ENCODE peak calls at places on chromosome 18, in ten cellular contexts. E is OCI-LY7, A is coronary artery, B is mucosa of descending colon, Q is fibroblast of the aortic adventitia, I is sigmoid colon, L is brain microvascular endothelial cell, P is HFF-Myc, O is AG04450, F is cardiac fibroblast. S is an unnamed sample.

GRCh38 chr18:56353676-56354260 is 284.6 kb downstream of the TXNL1 start:
- DNase-seq in E (no peak), A (no peak), B (no peak), Q (no peak), I (no peak), L (no peak), P (no peak), O (no peak), F (no peak), S (no peak)

GRCh38 chr18:51077217-51077616 is 47.2 kb downstream of the SMAD4 start:
- DNase-seq in E (no peak), A (no peak), B (no peak), Q (no peak), I (no peak), L (peak), P (peak), O (no peak), F (peak), S (no peak)

GRCh38 chr18:57959278-57959677 is 84.7 kb upstream of the NEDD4L start:
- DNase-seq in E (peak), A (no peak), B (peak), Q (peak), I (no peak), L (peak), P (no peak), O (peak), F (peak), S (peak)

GRCh38 chr18:812673-813404 is 797 bp upstream of the YES1 start:
- DNase-seq in E (no peak), A (peak), B (peak), Q (peak), I (peak), L (peak), P (peak), O (peak), F (peak), S (peak)

GRCh38 chr18:61797691-61798590 is 94.9 kb downstream of the RNF152 start:
- DNase-seq in E (no peak), A (no peak), B (no peak), Q (no peak), I (no peak), L (no peak), P (no peak), O (no peak), F (no peak), S (no peak)

GRCh38 chr18:50398947-50399346 is 24.1 kb downstream of the SKA1 start:
- DNase-seq in E (no peak), A (no peak), B (no peak), Q (no peak), I (no peak), L (no peak), P (no peak), O (no peak), F (no peak), S (no peak)

GRCh38 chr18:65082907-65083306 is 667.9 kb upstream of the CDH7 start:
- DNase-seq in E (no peak), A (no peak), B (no peak), Q (no peak), I (no peak), L (no peak), P (no peak), O (no peak), F (no peak), S (no peak)

GRCh38 chr18:42187611-42188378 is 232.8 kb downstream of the PIK3C3 start:
- DNase-seq in E (no peak), A (no peak), B (no peak), Q (no peak), I (no peak), L (no peak), P (no peak), O (no peak), F (no peak), S (no peak)

GRCh38 chr18:41594582-41594981 is 360.5 kb upstream of the PIK3C3 start:
- DNase-seq in E (no peak), A (no peak), B (no peak), Q (no peak), I (no peak), L (no peak), P (no peak), O (no peak), F (peak), S (no peak)

GRCh38 chr18:63433349-63433866 is 11.1 kb upstream of the VPS4B start:
- DNase-seq in E (no peak), A (no peak), B (no peak), Q (peak), I (peak), L (no peak), P (no peak), O (no peak), F (peak), S (no peak)

GRCh38 chr18:23784811-23785245 is 95.6 kb downstream of the LAMA3 start:
- DNase-seq in E (no peak), A (no peak), B (peak), Q (peak), I (no peak), L (peak), P (peak), O (peak), F (peak), S (no peak)

GRCh38 chr18:8546677-8547076 is 62.6 kb upstream of the RAB12 start:
- DNase-seq in E (no peak), A (no peak), B (no peak), Q (no peak), I (no peak), L (no peak), P (no peak), O (no peak), F (no peak), S (no peak)
- H3K4me3 ChIP-seq in E (no peak), A (no peak), B (no peak), Q (no peak), I (no peak), L (no peak), P (no peak), O (no peak), F (no peak), S (no peak)

GRCh38 chr18:80023173-80023572 is 11.1 kb upstream of the RBFA start:
- DNase-seq in E (peak), A (no peak), B (no peak), Q (no peak), I (no peak), L (no peak), P (no peak), O (no peak), F (no peak), S (no peak)
- TF ChIP-seq CTCF in E (peak), A (no peak), B (no peak), Q (peak), I (no peak), L (peak), P (peak), O (no peak), F (peak), S (no peak)

GRCh38 chr18:9992300-9992987 is 78.6 kb downstream of the VAPA start:
- DNase-seq in E (no peak), A (no peak), B (no peak), Q (no peak), I (no peak), L (no peak), P (no peak), O (no peak), F (peak), S (no peak)

GRCh38 chr18:9993846-9994660 is 80.2 kb downstream of the VAPA start:
- DNase-seq in E (no peak), A (no peak), B (no peak), Q (no peak), I (no peak), L (no peak), P (no peak), O (no peak), F (no peak), S (no peak)

GRCh38 chr18:9991021-9992000 is 77.5 kb downstream of the VAPA start:
- DNase-seq in E (no peak), A (no peak), B (no peak), Q (no peak), I (no peak), L (no peak), P (no peak), O (no peak), F (no peak), S (no peak)

GRCh38 chr18:9994701-9995100 is 80.9 kb downstream of the VAPA start:
- DNase-seq in E (no peak), A (no peak), B (no peak), Q (no peak), I (no peak), L (no peak), P (no peak), O (no peak), F (no peak), S (no peak)

GRCh38 chr18:9992988-9993845 is 79.4 kb downstream of the VAPA start:
- DNase-seq in E (no peak), A (no peak), B (no peak), Q (no peak), I (no peak), L (no peak), P (no peak), O (no peak), F (no peak), S (no peak)
- H3K4me3 ChIP-seq in E (no peak), A (no peak), B (no peak), Q (no peak), I (no peak), L (no peak), P (no peak), O (no peak), F (no peak), S (no peak)

DNA sequence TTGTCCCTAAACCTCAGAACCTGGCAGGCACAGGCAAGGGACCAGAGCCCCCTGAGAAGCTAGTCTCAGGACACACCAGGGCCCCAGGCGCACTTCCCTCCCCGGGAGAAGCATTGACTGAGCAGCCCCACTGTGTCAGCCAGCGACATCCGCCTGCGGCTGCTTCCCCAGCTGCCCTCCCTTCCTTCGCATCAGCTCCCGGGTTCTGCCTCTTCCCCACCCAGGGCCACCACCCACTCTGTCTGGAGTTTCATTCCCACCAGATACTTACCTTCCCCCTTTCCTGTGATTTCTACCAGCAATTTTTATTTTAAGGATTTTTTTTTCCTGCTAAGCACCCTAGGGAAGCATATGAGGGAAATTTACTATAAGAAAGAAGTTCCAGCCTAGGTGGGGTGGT is 99.2 kb downstream of the SMAD7 start:
- DNase-seq in E (no peak), A (no peak), B (no peak), Q (peak), I (no peak), L (peak), P (no peak), O (no peak), F (no peak), S (no peak)
- TF ChIP-seq CTCF in E (no peak), A (no peak), B (no peak), Q (no peak), I (no peak), L (no peak), P (no peak), O (no peak), F (no peak), S (no peak)

GRCh38 chr18:79511671-79512301 is 116.1 kb downstream of the NFATC1 start:
- DNase-seq in E (no peak), A (peak), B (peak), Q (no peak), I (peak), L (no peak), P (no peak), O (no peak), F (no peak), S (peak)
- H3K4me3 ChIP-seq in E (no peak), A (no peak), B (no peak), Q (no peak), I (no peak), L (no peak), P (no peak), O (no peak), F (no peak), S (no peak)

GRCh38 chr18:70190529-70190928 is 15.0 kb downstream of the RTTN start:
- DNase-seq in E (no peak), A (no peak), B (no peak), Q (no peak), I (no peak), L (no peak), P (no peak), O (no peak), F (no peak), S (no peak)

GRCh38 chr18:70183441-70183840 is 22.0 kb downstream of the RTTN start:
- DNase-seq in E (no peak), A (no peak), B (no peak), Q (no peak), I (no peak), L (no peak), P (no peak), O (no peak), F (no peak), S (no peak)

GRCh38 chr18:70182548-70182947 is 22.9 kb downstream of the RTTN start:
- DNase-seq in E (no peak), A (no peak), B (no peak), Q (no peak), I (no peak), L (no peak), P (no peak), O (no peak), F (no peak), S (no peak)

GRCh38 chr18:70188113-70188512 is 17.4 kb downstream of the RTTN start:
- DNase-seq in E (no peak), A (no peak), B (no peak), Q (peak), I (no peak), L (no peak), P (no peak), O (no peak), F (peak), S (no peak)
- TF ChIP-seq CTCF in E (no peak), A (no peak), B (no peak), Q (no peak), I (no peak), L (no peak), P (no peak), O (no peak), F (no peak), S (no peak)

DNA sequence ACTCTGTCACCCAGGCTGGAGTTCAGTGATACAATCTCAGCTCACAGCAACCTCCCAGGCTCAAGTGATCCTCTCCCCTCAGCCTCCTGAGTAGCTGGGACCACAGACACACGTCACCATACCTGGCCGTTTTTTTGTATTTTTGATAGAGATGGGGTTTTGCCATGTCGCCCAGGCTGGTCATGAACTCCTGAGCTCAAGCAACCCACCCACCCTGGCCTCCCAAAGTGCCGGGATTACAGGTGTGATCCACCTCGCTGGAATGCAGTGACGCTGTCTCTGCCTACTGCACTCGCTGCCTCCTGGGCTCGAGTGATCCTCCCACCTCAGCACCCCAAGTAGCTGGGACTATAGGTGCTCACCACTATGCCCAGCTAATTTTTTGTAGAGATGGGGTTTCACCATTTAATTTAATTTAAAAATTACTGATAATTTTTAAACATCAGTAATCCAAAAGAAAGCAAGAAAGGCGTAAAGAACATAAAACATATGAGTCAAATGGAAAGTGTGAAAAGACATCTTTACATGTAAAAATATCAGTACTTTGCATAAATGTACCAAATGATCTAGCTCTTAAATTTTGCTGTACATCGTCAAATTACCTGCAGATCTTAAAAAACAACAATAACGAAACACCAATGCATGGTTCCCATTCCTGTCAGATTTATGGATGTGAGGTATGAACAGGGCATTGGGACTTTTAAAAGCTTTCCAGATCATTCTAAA is 2.8 kb upstream of the ZNF236 start:
- DNase-seq in E (no peak), A (no peak), B (no peak), Q (no peak), I (peak), L (no peak), P (no peak), O (no peak), F (no peak), S (no peak)
- H3K4me3 ChIP-seq in E (no peak), A (no peak), B (no peak), Q (no peak), I (no peak), L (no peak), P (no peak), O (no peak), F (no peak), S (no peak)

GRCh38 chr18:4181882-4182568 is 273.1 kb downstream of the DLGAP1 start:
- DNase-seq in E (no peak), A (no peak), B (no peak), Q (no peak), I (no peak), L (no peak), P (no peak), O (no peak), F (no peak), S (no peak)
- TF ChIP-seq CTCF in E (no peak), A (no peak), B (no peak), Q (no peak), I (no peak), L (no peak), P (no peak), O (no peak), F (no peak), S (no peak)

GRCh38 chr18:10032331-10032979 is 118.6 kb downstream of the VAPA start:
- DNase-seq in E (no peak), A (no peak), B (no peak), Q (no peak), I (no peak), L (no peak), P (no peak), O (no peak), F (no peak), S (no peak)
- H3K4me3 ChIP-seq in E (no peak), A (peak), B (no peak), Q (no peak), I (peak), L (peak), P (no peak), O (no peak), F (no peak), S (peak)

DNA sequence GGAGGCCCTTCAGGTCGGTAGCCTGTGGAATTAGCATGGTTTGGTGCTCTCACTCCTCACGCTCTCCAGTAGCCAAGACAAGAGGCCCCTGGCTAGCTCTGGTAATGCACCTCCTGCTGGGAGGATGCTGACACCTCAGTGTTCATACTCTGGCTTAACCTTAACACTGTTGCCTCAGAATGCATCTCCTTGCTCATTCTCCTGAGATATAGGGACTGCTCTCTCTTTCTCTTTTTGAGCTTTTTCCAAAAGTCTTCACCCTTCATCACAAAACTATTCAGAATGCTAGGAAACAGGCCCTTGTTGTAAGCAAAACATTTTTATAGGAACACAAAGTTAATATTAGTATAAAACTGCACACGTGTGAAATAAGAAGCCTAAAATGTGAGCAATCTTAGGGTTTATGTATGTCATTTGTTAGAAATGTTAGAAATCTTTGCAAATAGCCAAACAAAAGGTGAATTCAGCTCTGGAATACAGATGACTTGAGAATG is 17.3 kb upstream of the IMPA2 start:
- DNase-seq in E (no peak), A (no peak), B (no peak), Q (peak), I (no peak), L (no peak), P (no peak), O (no peak), F (peak), S (no peak)
- TF ChIP-seq CTCF in E (no peak), A (no peak), B (no peak), Q (peak), I (peak), L (peak), P (peak), O (peak), F (peak), S (no peak)